ENCODE peak calls at places on chromosomes 4 and X, in six cellular contexts. B, Y, Q, C, G and R are unnamed samples.

GRCh38 chrX:153441296-153441695 is 4.6 kb downstream of the TREX2 start:
- DNase-seq in G (no peak), Y (no peak), Q (no peak), B (no peak), C (no peak), R (no peak)

GRCh38 chr4:71026086-71026485 is 32.6 kb downstream of the DCK start:
- DNase-seq in Y (no peak), B (no peak), Q (no peak), G (no peak), C (no peak), R (no peak)

GRCh38 chrX:146973283-146973682 is 158.7 kb upstream of the CXorf51A start:
- DNase-seq in Y (no peak), G (no peak), Q (no peak), C (no peak), B (no peak), R (no peak)

GRCh38 chr4:178028481-178028880 is 586.2 kb upstream of the AGA start:
- DNase-seq in Y (no peak), B (no peak), C (no peak), Q (no peak), G (no peak), R (no peak)

GRCh38 chr4:102036619-102037376 is 246.3 kb downstream of the BANK1 start:
- DNase-seq in Y (no peak), Q (no peak), B (no peak), C (no peak), G (no peak), R (no peak)

GRCh38 chr4:54513231-54513630 is 144.5 kb upstream of the KIT start:
- DNase-seq in C (no peak), B (no peak), Y (no peak), G (no peak), Q (no peak), R (no peak)

GRCh38 chrX:8629871-8630270 is 102.1 kb downstream of the ANOS1 start:
- DNase-seq in Y (no peak), C (no peak), G (no peak), B (no peak), Q (no peak), R (no peak)

GRCh38 chr4:119589165-119589564 is 39.4 kb downstream of the PDE5A start:
- DNase-seq in G (no peak), Y (no peak), Q (no peak), C (no peak), B (no peak), R (no peak)